ENCODE peak calls at places on chromosomes 5 and 9, in ten cellular contexts. J is NCI-H2081; C is nucleus accumbens; W is kidney tubule cell; Z is T follicular helper cell; R is DMS153; K is AG20443; G is T-cell; X is NCI-H1436; D is activated T-helper 1 cell treated with anti-CD3 and anti-CD28 coated beads, Interleukin-12 subunit alpha, Interleukin-12 subunit beta, Interleukin-2, Interleukin-4 antibody, amounts not matched to agents 30 ng/mL and 10 ng/mL and 1 ng/mL, durations not matched to agents 14 hours and 24 hours and 36 hours. I is an unnamed sample.
A peak's percentile ranks its signal among the peaks of the same experiment; 100 is the strongest.

GRCh38 chr5:91158011-91158410 is 225.1 kb downstream of the ARRDC3 start:
- DNase-seq in J (no peak), C (no peak), W (no peak), Z (no peak), R (no peak), K (no peak), G (no peak), X (no peak), D (no peak), I (no peak)

GRCh38 chr9:1047605-1048235 is 2.4 kb upstream of the DMRT2 start:
- DNase-seq in J (no peak), C (no peak), W (peak; percentile 7), Z (no peak), R (no peak), K (peak; percentile 24), G (no peak), X (no peak), D (no peak), I (no peak)

GRCh38 chr5:111295649-111296048 is 71.5 kb downstream of the CAMK4 start:
- DNase-seq in J (no peak), C (no peak), W (no peak), Z (no peak), R (no peak), K (no peak), G (no peak), X (no peak), D (no peak), I (no peak)

GRCh38 chr5:135821802-135822201 is 12.7 kb upstream of the SLC25A48 start:
- DNase-seq in J (no peak), C (no peak), W (no peak), Z (no peak), R (peak; percentile 66), K (peak; percentile 4), G (no peak), X (peak; percentile 89), D (no peak), I (no peak)

GRCh38 chr5:160133918-160134304 is 14.7 kb upstream of the PWWP2A start:
- DNase-seq in J (no peak), C (no peak), W (no peak), Z (no peak), R (no peak), K (no peak), G (no peak), X (no peak), D (no peak), I (no peak)

GRCh38 chr9:18447131-18447530 is 26.8 kb upstream of the ADAMTSL1 start:
- DNase-seq in J (no peak), C (no peak), W (no peak), Z (no peak), R (no peak), K (peak; percentile 43), G (no peak), X (no peak), D (no peak), I (no peak)

GRCh38 chr5:59206132-59206581 is 623.3 kb downstream of the RAB3C start:
- DNase-seq in J (no peak), C (no peak), W (no peak), Z (no peak), R (no peak), K (no peak), G (no peak), X (no peak), D (no peak), I (no peak)

GRCh38 chr9:90385126-90385525 is 257.5 kb downstream of the DIRAS2 start:
- DNase-seq in J (no peak), C (no peak), W (no peak), Z (no peak), R (no peak), K (no peak), G (no peak), X (no peak), D (no peak), I (no peak)

GRCh38 chr5:98723061-98723460 is 50.4 kb upstream of the RGMB start:
- DNase-seq in J (no peak), C (no peak), W (no peak), Z (no peak), R (no peak), K (no peak), G (no peak), X (no peak), D (no peak), I (no peak)

GRCh38 chr9:13020141-13020540 is 245.3 kb downstream of the LURAP1L start:
- DNase-seq in J (no peak), C (no peak), W (no peak), Z (no peak), R (no peak), K (no peak), G (no peak), X (no peak), D (no peak), I (no peak)

GRCh38 chr5:142600611-142601360 is 85.1 kb downstream of the FGF1 start:
- DNase-seq in J (no peak), C (no peak), W (peak; percentile 62), Z (no peak), R (peak; percentile 11), K (peak; percentile 45), G (no peak), X (no peak), D (no peak), I (no peak)

GRCh38 chr5:31661257-31661656 is 22.3 kb downstream of the PDZD2 start:
- DNase-seq in J (no peak), C (no peak), W (no peak), Z (no peak), R (no peak), K (no peak), G (no peak), X (no peak), D (no peak), I (no peak)

GRCh38 chr9:133049043-133049442 is 12.7 kb upstream of the CEL start:
- DNase-seq in J (no peak), C (no peak), W (no peak), Z (no peak), R (no peak), K (no peak), G (no peak), X (no peak), D (no peak), I (no peak)

GRCh38 chr5:32259033-32259432 is 53.7 kb downstream of the MTMR12 start:
- DNase-seq in J (no peak), C (no peak), W (peak; percentile 47), Z (no peak), R (no peak), K (no peak), G (no peak), X (no peak), D (no peak), I (no peak)

GRCh38 chr5:56818409-56819026 is 3.2 kb downstream of the MAP3K1 start:
- DNase-seq in J (no peak), C (no peak), W (peak; percentile 42), Z (no peak), R (no peak), K (no peak), G (no peak), X (no peak), D (no peak), I (no peak)

GRCh38 chr9:27125936-27126335 is 16.9 kb downstream of the TEK start:
- DNase-seq in J (no peak), C (no peak), W (peak; percentile 55), Z (no peak), R (no peak), K (no peak), G (no peak), X (no peak), D (no peak), I (no peak)

GRCh38 chr9:131585375-131585774 is 40.1 kb downstream of the PRRT1B start:
- DNase-seq in J (no peak), C (no peak), W (no peak), Z (peak; percentile 24), R (no peak), K (no peak), G (peak; percentile 55), X (no peak), D (peak; percentile 62), I (peak; percentile 60)

I was measured in activated gamma-delta T cell treated with Interleukin-2 at 50 U/mL for 16 hours.